ENCODE peak calls at places on chromosomes 2 and 18, in six cellular contexts. One of them, this sample, is unnamed.

GRCh38 chr18:49021433-49022129 is 70.8 kb upstream of the SMAD7 start:
- DNase-seq in AG09309: no peak
- DNase-seq in CD4-positive, alpha-beta T cell: no peak
- DNase-seq in mammary epithelial cell: peak; percentile 84
- DNase-seq in progenitor cell of endocrine pancreas: peak; percentile 35
- DNase-seq in tibial artery: peak; percentile 69
- DNase-seq in this sample: no peak

GRCh38 chr2:8539743-8540551 is 141.9 kb upstream of the ID2 start:
- DNase-seq in mammary epithelial cell: no peak
- DNase-seq in AG09309: no peak
- DNase-seq in CD4-positive, alpha-beta T cell: no peak
- DNase-seq in progenitor cell of endocrine pancreas: no peak
- DNase-seq in tibial artery: peak; percentile 69
- DNase-seq in this sample: no peak

GRCh38 chr2:151267537-151267936 is 5.9 kb upstream of the RBM43 start:
- DNase-seq in mammary epithelial cell: no peak
- DNase-seq in AG09309: no peak
- DNase-seq in progenitor cell of endocrine pancreas: no peak
- DNase-seq in tibial artery: no peak
- DNase-seq in CD4-positive, alpha-beta T cell: no peak
- DNase-seq in this sample: no peak

GRCh38 chr2:233480490-233481202 is 85.9 kb downstream of the USP40 start:
- DNase-seq in CD4-positive, alpha-beta T cell: no peak
- DNase-seq in tibial artery: no peak
- DNase-seq in mammary epithelial cell: no peak
- DNase-seq in AG09309: no peak
- DNase-seq in progenitor cell of endocrine pancreas: no peak
- DNase-seq in this sample: no peak

GRCh38 chr18:7566587-7567486 is at the start of gene PTPRM:
- DNase-seq in progenitor cell of endocrine pancreas: peak; percentile 75
- DNase-seq in CD4-positive, alpha-beta T cell: peak; percentile 20
- DNase-seq in mammary epithelial cell: peak; percentile 75
- DNase-seq in tibial artery: peak; percentile 97
- DNase-seq in AG09309: no peak
- DNase-seq in this sample: peak; percentile 50

GRCh38 chr2:172865422-172865821 is 129.8 kb downstream of the RAPGEF4 start:
- DNase-seq in AG09309: no peak
- DNase-seq in tibial artery: no peak
- DNase-seq in mammary epithelial cell: no peak
- DNase-seq in CD4-positive, alpha-beta T cell: no peak
- DNase-seq in progenitor cell of endocrine pancreas: no peak
- DNase-seq in this sample: no peak

GRCh38 chr2:128178650-128179460 is 87.9 kb downstream of the UGGT1 start:
- DNase-seq in CD4-positive, alpha-beta T cell: peak; percentile 51
- DNase-seq in AG09309: peak; percentile 20
- DNase-seq in tibial artery: no peak
- DNase-seq in progenitor cell of endocrine pancreas: peak; percentile 17
- DNase-seq in mammary epithelial cell: peak; percentile 35
- DNase-seq in this sample: no peak

GRCh38 chr2:101696272-101697123 is 1.0 kb upstream of the MAP4K4 start:
- DNase-seq in mammary epithelial cell: peak; percentile 32
- DNase-seq in CD4-positive, alpha-beta T cell: peak; percentile 11
- DNase-seq in progenitor cell of endocrine pancreas: no peak
- DNase-seq in AG09309: no peak
- DNase-seq in tibial artery: no peak
- DNase-seq in this sample: no peak

GRCh38 chr2:78061301-78061700 is 539.1 kb upstream of the LRRTM4 start:
- DNase-seq in mammary epithelial cell: no peak
- DNase-seq in AG09309: no peak
- DNase-seq in progenitor cell of endocrine pancreas: no peak
- DNase-seq in tibial artery: no peak
- DNase-seq in CD4-positive, alpha-beta T cell: no peak
- DNase-seq in this sample: no peak

GRCh38 chr18:21179590-21180220 is 62.3 kb upstream of the GREB1L start:
- DNase-seq in progenitor cell of endocrine pancreas: peak; percentile 22
- DNase-seq in tibial artery: no peak
- DNase-seq in CD4-positive, alpha-beta T cell: peak; percentile 20
- DNase-seq in mammary epithelial cell: peak; percentile 42
- DNase-seq in AG09309: peak; percentile 24
- DNase-seq in this sample: peak; percentile 45

GRCh38 chr2:40367032-40367431 is 84.9 kb downstream of the SLC8A1 start:
- DNase-seq in progenitor cell of endocrine pancreas: no peak
- DNase-seq in tibial artery: no peak
- DNase-seq in AG09309: no peak
- DNase-seq in mammary epithelial cell: no peak
- DNase-seq in CD4-positive, alpha-beta T cell: no peak
- DNase-seq in this sample: no peak

GRCh38 chr2:239826786-239827510 is 198.2 kb downstream of the NDUFA10 start:
- DNase-seq in CD4-positive, alpha-beta T cell: no peak
- DNase-seq in AG09309: no peak
- DNase-seq in progenitor cell of endocrine pancreas: peak; percentile 4
- DNase-seq in mammary epithelial cell: no peak
- DNase-seq in tibial artery: peak; percentile 49
- DNase-seq in this sample: no peak

GRCh38 chr2:43222472-43223146 is 3.8 kb downstream of the ZFP36L2 start:
- DNase-seq in tibial artery: no peak
- DNase-seq in CD4-positive, alpha-beta T cell: no peak
- DNase-seq in AG09309: no peak
- DNase-seq in mammary epithelial cell: peak; percentile 20
- DNase-seq in progenitor cell of endocrine pancreas: no peak
- DNase-seq in this sample: no peak

GRCh38 chr2:232276084-232276738 is 102.3 kb upstream of the ALPP start:
- DNase-seq in mammary epithelial cell: no peak
- DNase-seq in AG09309: no peak
- DNase-seq in progenitor cell of endocrine pancreas: no peak
- DNase-seq in tibial artery: no peak
- DNase-seq in CD4-positive, alpha-beta T cell: no peak
- DNase-seq in this sample: no peak

GRCh38 chr2:240131296-240131695 is 4.8 kb downstream of the COPS9 start:
- DNase-seq in mammary epithelial cell: no peak
- DNase-seq in AG09309: no peak
- DNase-seq in tibial artery: peak; percentile 57
- DNase-seq in CD4-positive, alpha-beta T cell: no peak
- DNase-seq in progenitor cell of endocrine pancreas: no peak
- DNase-seq in this sample: no peak

GRCh38 chr2:237180987-237181386 is 95.3 kb downstream of the COPS8 start:
- DNase-seq in AG09309: no peak
- DNase-seq in tibial artery: peak; percentile 84
- DNase-seq in progenitor cell of endocrine pancreas: no peak
- DNase-seq in mammary epithelial cell: no peak
- DNase-seq in CD4-positive, alpha-beta T cell: no peak
- DNase-seq in this sample: no peak

GRCh38 chr2:136058951-136059530 is 58.9 kb downstream of the CXCR4 start:
- DNase-seq in tibial artery: no peak
- DNase-seq in AG09309: no peak
- DNase-seq in CD4-positive, alpha-beta T cell: no peak
- DNase-seq in mammary epithelial cell: no peak
- DNase-seq in progenitor cell of endocrine pancreas: no peak
- DNase-seq in this sample: no peak

DNA sequence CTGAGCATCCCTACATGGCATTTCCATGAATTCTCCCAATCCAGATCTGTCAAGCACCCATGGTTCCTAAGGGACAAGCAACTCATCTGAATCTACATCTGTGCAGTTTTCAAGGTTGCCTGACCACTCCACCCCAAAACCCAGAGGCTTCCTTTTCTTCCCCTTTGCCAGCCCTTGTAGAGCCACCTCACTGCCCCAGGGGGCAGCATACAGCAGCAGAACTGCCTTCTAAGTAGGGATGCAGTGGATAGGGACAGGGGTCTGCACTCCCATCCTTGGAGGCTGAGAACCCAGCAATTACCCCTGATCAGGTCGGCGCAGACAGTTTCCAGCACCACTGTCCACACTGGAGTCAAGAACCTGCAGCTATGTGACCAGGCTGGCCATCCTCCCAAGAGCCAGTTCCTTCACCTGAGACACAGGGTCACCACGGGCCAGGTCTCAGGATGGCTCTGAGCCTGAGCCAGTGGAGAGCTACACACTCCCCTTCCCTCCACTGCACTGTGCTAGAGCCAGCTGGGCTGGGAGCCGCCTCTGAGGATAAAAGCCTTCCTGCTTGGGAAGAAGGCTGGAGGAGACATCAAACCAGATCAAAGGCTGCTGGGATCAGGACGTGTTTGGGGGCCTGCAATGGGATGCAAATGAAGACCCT is 283.1 kb downstream of the CELF4 start:
- DNase-seq in progenitor cell of endocrine pancreas: no peak
- DNase-seq in CD4-positive, alpha-beta T cell: no peak
- DNase-seq in AG09309: no peak
- DNase-seq in mammary epithelial cell: no peak
- DNase-seq in tibial artery: no peak
- DNase-seq in this sample: no peak
- TF ChIP-seq CTCF in progenitor cell of endocrine pancreas: peak; percentile 60
- TF ChIP-seq CTCF in CD4-positive, alpha-beta T cell: no peak
- TF ChIP-seq CTCF in AG09309: peak; percentile 50
- TF ChIP-seq CTCF in mammary epithelial cell: peak; percentile 50
- TF ChIP-seq CTCF in tibial artery: peak; percentile 11
- TF ChIP-seq CTCF in this sample: peak; percentile 27

GRCh38 chr18:27604583-27604982 is 419.5 kb upstream of the CHST9 start:
- DNase-seq in CD4-positive, alpha-beta T cell: no peak
- DNase-seq in mammary epithelial cell: no peak
- DNase-seq in AG09309: peak; percentile 4
- DNase-seq in progenitor cell of endocrine pancreas: no peak
- DNase-seq in tibial artery: no peak
- DNase-seq in this sample: no peak

GRCh38 chr18:27595121-27595848 is 410.2 kb upstream of the CHST9 start:
- DNase-seq in progenitor cell of endocrine pancreas: no peak
- DNase-seq in mammary epithelial cell: no peak
- DNase-seq in AG09309: no peak
- DNase-seq in tibial artery: no peak
- DNase-seq in CD4-positive, alpha-beta T cell: no peak
- DNase-seq in this sample: no peak

GRCh38 chr18:27600245-27600644 is 415.1 kb upstream of the CHST9 start:
- DNase-seq in AG09309: no peak
- DNase-seq in tibial artery: no peak
- DNase-seq in progenitor cell of endocrine pancreas: no peak
- DNase-seq in CD4-positive, alpha-beta T cell: no peak
- DNase-seq in mammary epithelial cell: no peak
- DNase-seq in this sample: no peak

GRCh38 chr18:27602092-27602491 is 417.0 kb upstream of the CHST9 start:
- DNase-seq in progenitor cell of endocrine pancreas: no peak
- DNase-seq in AG09309: no peak
- DNase-seq in CD4-positive, alpha-beta T cell: no peak
- DNase-seq in mammary epithelial cell: no peak
- DNase-seq in tibial artery: no peak
- DNase-seq in this sample: no peak

DNA sequence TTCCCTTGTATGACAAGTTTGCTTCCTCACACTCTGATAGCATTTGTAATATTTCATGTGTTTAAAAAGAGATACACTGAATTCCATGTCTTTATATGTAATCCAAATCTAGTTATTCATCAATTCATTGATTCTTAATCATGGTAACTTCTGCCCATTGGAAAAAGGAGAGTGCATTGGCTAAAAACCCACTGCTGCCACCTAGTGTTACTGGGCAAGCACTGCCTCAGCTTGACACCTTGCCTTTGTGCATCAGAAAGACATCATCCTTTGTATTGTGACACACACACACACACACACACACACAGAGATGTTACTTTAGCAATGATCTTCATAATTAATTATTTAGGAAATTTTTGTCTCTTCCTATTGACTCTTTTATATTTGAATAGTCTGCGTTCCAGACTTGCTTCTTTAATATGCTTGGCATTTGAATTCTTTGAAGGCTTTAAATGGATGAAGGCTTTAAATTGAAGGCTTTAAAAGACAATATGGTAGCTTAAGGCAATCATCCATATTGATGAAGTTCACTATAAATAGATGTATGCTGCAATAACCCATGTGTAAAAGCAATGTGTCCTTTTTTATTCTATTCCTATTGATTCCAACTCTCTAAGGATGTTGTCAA is 414.2 kb upstream of the CHST9 start:
- DNase-seq in progenitor cell of endocrine pancreas: peak; percentile 42
- DNase-seq in tibial artery: no peak
- DNase-seq in AG09309: no peak
- DNase-seq in mammary epithelial cell: peak; percentile 41
- DNase-seq in CD4-positive, alpha-beta T cell: no peak
- DNase-seq in this sample: no peak
- TF ChIP-seq CTCF in progenitor cell of endocrine pancreas: peak; percentile 95
- TF ChIP-seq CTCF in tibial artery: peak; percentile 61
- TF ChIP-seq CTCF in AG09309: peak; percentile 93
- TF ChIP-seq CTCF in mammary epithelial cell: peak; percentile 96
- TF ChIP-seq CTCF in CD4-positive, alpha-beta T cell: no peak
- TF ChIP-seq CTCF in this sample: peak; percentile 94

GRCh38 chr2:53200072-53200471 is 567.5 kb upstream of the CHAC2 start:
- DNase-seq in tibial artery: no peak
- DNase-seq in mammary epithelial cell: no peak
- DNase-seq in progenitor cell of endocrine pancreas: no peak
- DNase-seq in AG09309: no peak
- DNase-seq in CD4-positive, alpha-beta T cell: no peak
- DNase-seq in this sample: no peak

DNA sequence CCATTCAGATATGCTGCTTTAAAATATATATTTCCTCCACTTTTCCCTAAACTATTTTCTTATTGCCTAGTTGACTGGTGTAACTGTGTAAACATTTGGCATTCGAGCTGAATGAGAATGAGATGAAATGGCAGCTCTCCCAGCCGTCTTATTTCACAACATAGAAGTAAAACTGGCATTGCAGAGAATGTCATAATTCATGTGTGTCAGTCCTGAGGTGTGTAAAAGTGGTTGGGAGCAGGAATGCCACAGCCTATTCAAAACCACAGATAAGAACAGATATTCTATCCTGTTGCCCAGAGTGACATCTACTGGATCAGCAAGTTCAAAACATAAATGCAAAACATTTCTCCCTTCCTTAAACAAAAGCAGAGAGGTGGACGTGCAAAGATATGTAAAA is 565.5 kb upstream of the CHAC2 start:
- DNase-seq in CD4-positive, alpha-beta T cell: no peak
- DNase-seq in AG09309: peak; percentile 42
- DNase-seq in progenitor cell of endocrine pancreas: no peak
- DNase-seq in tibial artery: no peak
- DNase-seq in mammary epithelial cell: peak; percentile 91
- DNase-seq in this sample: no peak
- TF ChIP-seq CTCF in CD4-positive, alpha-beta T cell: no peak
- TF ChIP-seq CTCF in AG09309: no peak
- TF ChIP-seq CTCF in progenitor cell of endocrine pancreas: no peak
- TF ChIP-seq CTCF in tibial artery: no peak
- TF ChIP-seq CTCF in mammary epithelial cell: peak; percentile 63
- TF ChIP-seq CTCF in this sample: peak; percentile 16

DNA sequence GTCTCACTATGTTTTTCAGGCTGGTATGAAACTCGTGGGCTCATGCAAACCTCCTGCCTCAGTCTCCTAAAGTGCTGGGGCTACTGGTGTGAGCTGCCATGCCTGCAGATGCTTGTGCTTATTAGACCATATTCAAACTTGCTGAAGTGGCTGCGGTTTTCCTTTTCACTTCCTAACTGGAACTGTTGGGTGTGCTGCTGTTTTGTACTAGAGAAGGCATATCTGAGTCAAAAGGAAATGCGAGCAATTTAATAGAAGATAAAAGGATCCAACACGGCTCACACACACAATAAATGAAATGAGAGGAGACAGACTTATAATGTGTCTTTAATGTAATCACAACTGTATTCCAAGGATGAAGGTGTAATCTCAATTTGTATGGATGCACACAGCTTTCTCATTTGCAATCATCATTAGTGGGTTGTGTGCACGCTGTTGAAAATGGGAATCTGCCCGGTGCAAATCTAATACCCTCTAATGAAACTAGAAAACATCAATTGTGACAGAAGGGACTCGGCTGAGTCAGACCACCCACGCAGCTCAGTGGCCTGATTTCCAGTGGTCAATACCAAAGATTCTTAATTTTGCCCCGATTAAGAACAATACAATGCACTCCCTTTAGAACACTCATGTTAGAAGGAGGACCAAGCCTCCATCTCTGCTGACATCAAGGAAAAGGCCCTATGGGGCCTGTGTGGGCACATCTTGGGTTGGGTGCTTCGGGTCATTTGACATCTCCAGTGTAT is 532.7 kb downstream of the TDRD15 start:
- DNase-seq in mammary epithelial cell: no peak
- DNase-seq in CD4-positive, alpha-beta T cell: no peak
- DNase-seq in tibial artery: no peak
- DNase-seq in progenitor cell of endocrine pancreas: no peak
- DNase-seq in AG09309: no peak
- DNase-seq in this sample: no peak
- TF ChIP-seq CTCF in mammary epithelial cell: no peak
- TF ChIP-seq CTCF in CD4-positive, alpha-beta T cell: no peak
- TF ChIP-seq CTCF in tibial artery: no peak
- TF ChIP-seq CTCF in progenitor cell of endocrine pancreas: no peak
- TF ChIP-seq CTCF in AG09309: no peak
- TF ChIP-seq CTCF in this sample: no peak

This sample was measured in D721Med.